ENCODE peak calls at places on chromosomes 7 and 10, in four cellular contexts. G is HepG2, M is GM12878, K is K562. Y is an unnamed sample.
A peak's percentile ranks its signal among the peaks of the same experiment; 100 is the strongest.

GRCh38 chr7:111059826-111060225 is 31.1 kb upstream of the LRRN3 start:
- DNase-seq in G (no peak), M (no peak), K (no peak), Y (no peak)

GRCh38 chr7:134602921-134603394 is 43.7 kb upstream of the BPGM start:
- DNase-seq in G (peak; percentile 76), M (no peak), K (no peak), Y (peak; percentile 23)

GRCh38 chr7:92750440-92750839 is 85.9 kb downstream of the CDK6 start:
- DNase-seq in G (no peak), M (no peak), K (no peak), Y (no peak)

GRCh38 chr10:58414270-58415041 is 29.2 kb downstream of the TFAM start:
- DNase-seq in G (peak; percentile 68), M (no peak), K (no peak), Y (peak; percentile 82)

GRCh38 chr10:59362991-59363390 is 642 bp upstream of the FAM13C start:
- DNase-seq in G (no peak), M (no peak), K (no peak), Y (no peak)

GRCh38 chr7:28145931-28146330 is 34.7 kb downstream of the JAZF1 start:
- DNase-seq in G (no peak), M (no peak), K (no peak), Y (no peak)

GRCh38 chr10:131161087-131161486 is 150.4 kb downstream of the TCERG1L start:
- DNase-seq in G (no peak), M (no peak), K (no peak), Y (no peak)

GRCh38 chr10:88129013-88129412 is 265.6 kb downstream of the PTEN start:
- DNase-seq in G (no peak), M (no peak), K (no peak), Y (no peak)

GRCh38 chr7:6479067-6479466 is 31.3 kb upstream of the DAGLB start:
- DNase-seq in G (no peak), M (no peak), K (no peak), Y (no peak)

GRCh38 chr10:116620423-116621400 is at the start of gene PNLIPRP2:
- DNase-seq in G (peak; percentile 48), M (no peak), K (no peak), Y (no peak)

GRCh38 chr7:144513332-144513731 is 109.8 kb upstream of the NOBOX start:
- DNase-seq in G (no peak), M (peak; percentile 11), K (no peak), Y (peak; percentile 31)

GRCh38 chr7:15692621-15693020 is 6.1 kb upstream of the MEOX2 start:
- DNase-seq in G (no peak), M (no peak), K (no peak), Y (no peak)

GRCh38 chr7:112668561-112668960 is 121.6 kb downstream of the TMEM168 start:
- DNase-seq in G (no peak), M (no peak), K (no peak), Y (no peak)

GRCh38 chr7:156772725-156773124 is 120.3 kb downstream of the LMBR1 start:
- DNase-seq in G (no peak), M (no peak), K (no peak), Y (no peak)

GRCh38 chr10:112588225-112588990 is 141.4 kb downstream of the VTI1A start:
- DNase-seq in G (no peak), M (no peak), K (no peak), Y (no peak)

GRCh38 chr10:118966131-118967125 is 63.1 kb upstream of the NANOS1 start:
- DNase-seq in G (no peak), M (no peak), K (no peak), Y (no peak)

GRCh38 chr10:28533315-28533564 is 322 bp downstream of the WAC start:
- DNase-seq in G (no peak), M (no peak), K (no peak), Y (no peak)

GRCh38 chr10:92657024-92657423 is 32.7 kb upstream of the HHEX start:
- DNase-seq in G (peak; percentile 49), M (no peak), K (no peak), Y (no peak)

GRCh38 chr7:31919678-31920369 is 150.4 kb downstream of the PDE1C start:
- DNase-seq in G (no peak), M (no peak), K (no peak), Y (no peak)

GRCh38 chr7:2864204-2864985 is 20.3 kb upstream of the GNA12 start:
- DNase-seq in G (peak; percentile 59), M (no peak), K (no peak), Y (no peak)

GRCh38 chr7:150976529-150977381 is 1.4 kb downstream of the KCNH2 start:
- DNase-seq in G (no peak), M (no peak), K (peak; percentile 89), Y (no peak)
- TF ChIP-seq POLR2AphosphoS2 in G (no peak), M (no peak), K (no peak), Y (no peak)

DNA sequence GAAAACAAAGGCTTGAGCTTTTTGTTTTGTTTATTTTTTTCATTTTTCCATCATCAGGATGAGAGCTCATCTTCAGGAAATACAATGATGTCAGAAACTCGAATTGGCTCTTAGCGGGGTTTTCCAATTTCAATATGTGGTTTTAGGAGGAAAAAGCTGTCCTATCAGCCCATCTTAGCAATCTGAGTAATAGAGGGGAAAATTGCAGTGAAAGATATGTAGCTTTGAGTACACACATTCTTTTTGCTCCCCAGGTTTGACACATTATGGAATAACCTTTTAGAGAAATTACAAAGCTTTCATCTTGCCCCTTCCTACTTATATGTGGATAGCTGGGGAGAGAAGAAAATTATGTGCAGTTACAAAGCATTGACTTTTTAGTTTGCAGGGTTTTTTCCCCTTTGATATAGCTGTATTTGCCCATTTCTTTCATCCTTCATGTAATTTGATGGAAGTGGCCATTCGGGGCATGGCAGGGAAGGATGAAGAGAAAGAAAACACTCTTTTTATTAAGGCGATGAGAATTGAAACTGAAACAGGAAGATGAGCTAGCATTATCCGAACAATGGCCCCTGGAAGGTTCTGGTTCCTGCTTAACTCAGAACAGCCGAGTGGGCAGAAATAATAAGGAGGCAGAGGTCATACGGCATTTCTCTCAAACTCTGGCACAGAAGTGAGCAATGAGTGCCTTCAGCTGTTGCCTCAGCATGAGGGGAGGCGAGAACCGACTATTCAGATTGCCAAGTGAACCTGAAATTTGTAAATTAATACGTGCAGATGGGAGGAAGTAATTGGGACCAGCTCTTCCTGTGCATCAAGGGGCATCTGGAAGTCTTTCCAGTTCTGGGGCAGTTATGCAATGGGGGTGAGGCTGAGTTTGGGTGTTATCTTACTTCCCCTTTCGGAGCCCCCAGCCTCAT is 113.3 kb upstream of the MYO3A start:
- DNase-seq in G (no peak), M (no peak), K (no peak), Y (no peak)
- TF ChIP-seq CTCF in G (no peak), M (no peak), K (no peak), Y (no peak)

GRCh38 chr7:43110790-43111362 is 1.6 kb upstream of the HECW1 start:
- DNase-seq in G (no peak), M (no peak), K (no peak), Y (no peak)
- TF ChIP-seq POLR2AphosphoS2 in G (no peak), M (no peak), K (no peak), Y (no peak)

GRCh38 chr7:9516672-9517071 is 1083.3 kb downstream of the NXPH1 start:
- DNase-seq in G (no peak), M (no peak), K (no peak), Y (no peak)
- TF ChIP-seq CTCF in G (no peak), M (no peak), K (no peak), Y (no peak)

DNA sequence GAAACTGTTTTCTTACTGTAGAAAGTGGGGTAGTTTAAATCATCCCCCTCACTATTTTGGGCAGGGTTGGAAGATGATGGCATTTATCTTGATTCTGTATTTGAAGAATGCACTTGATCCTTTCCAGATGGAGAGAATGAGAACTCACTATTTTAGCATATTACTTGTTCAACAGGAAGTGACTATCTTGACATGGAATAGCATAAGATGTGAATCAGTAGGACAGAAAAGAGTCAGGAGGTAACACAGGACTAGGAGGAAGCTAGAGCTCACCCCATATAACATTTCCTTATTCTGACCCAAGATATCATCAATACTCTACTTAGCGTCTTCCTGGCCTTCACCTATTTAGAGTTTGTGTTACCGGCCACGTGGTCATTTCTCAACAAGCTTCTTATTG is 400.2 kb downstream of the PHTF2 start:
- DNase-seq in G (no peak), M (no peak), K (no peak), Y (no peak)
- TF ChIP-seq POLR2AphosphoS2 in G (no peak), M (no peak), K (no peak), Y (no peak)

GRCh38 chr10:68576118-68576517 is 16.0 kb downstream of the TET1 start:
- DNase-seq in G (no peak), M (no peak), K (no peak), Y (no peak)
- TF ChIP-seq CTCF in G (no peak), M (no peak), K (no peak), Y (no peak)

DNA sequence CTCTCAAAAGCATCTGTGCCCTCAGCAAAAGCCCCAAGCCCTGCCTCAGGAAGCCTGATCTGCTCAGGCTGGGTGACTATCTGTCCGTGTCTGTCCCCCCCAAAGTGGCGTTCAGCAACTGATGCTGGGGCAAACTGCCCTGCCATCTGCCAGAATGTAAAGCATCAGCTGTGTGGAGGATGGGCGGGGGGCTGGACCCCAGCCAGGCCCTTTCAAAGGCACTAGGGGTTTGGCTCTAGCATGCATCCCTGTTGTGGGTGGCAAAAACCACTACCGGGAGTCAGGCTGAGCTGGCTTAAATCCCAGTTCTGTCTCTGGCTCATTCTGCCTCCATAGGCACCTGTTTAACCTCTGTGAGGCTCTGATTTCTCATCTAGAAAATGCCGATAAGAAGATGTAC is 35.5 kb downstream of the GPRIN2 start:
- DNase-seq in G (no peak), M (no peak), K (no peak), Y (no peak)
- TF ChIP-seq POLR2AphosphoS2 in G (no peak), M (no peak), K (no peak), Y (no peak)

DNA sequence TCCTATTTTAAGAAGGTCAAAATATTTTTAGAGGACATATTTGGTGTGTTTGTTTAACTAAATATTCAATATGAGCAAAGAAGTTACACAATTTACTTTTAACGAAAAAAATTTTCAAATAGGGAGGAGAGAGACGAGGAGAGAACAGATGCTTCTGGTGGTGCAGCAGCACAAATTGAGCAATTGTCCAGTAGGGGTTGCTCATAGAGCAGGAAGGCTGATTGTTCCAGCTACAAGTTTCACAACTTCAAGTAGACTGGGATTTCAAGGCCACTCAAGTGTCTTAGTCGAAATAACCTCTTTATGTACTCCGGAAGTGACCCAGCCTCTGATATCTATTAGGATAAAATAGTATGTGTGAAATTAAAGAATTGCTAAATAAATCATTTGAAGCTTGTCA is 197.9 kb downstream of the HDAC9 start:
- DNase-seq in G (no peak), M (no peak), K (no peak), Y (peak; percentile 39)
- TF ChIP-seq CTCF in G (no peak), M (peak; percentile 46), K (no peak), Y (no peak)

Y was measured in A549.